ENCODE peak calls at places on chromosome 20, in six cellular contexts. J is right cardiac atrium, L is bronchial epithelial cell, N is HCEC 1CT, C is ascending aorta, P is activated T-cell treated with anti-CD3 and anti-CD28 coated beads for 24 hours. Q is an unnamed sample.

GRCh38 chr20:9635756-9636155 is 121.4 kb downstream of the LAMP5 start:
- DNase-seq in J (no peak), L (no peak), N (no peak), C (no peak), P (no peak), Q (no peak)

GRCh38 chr20:58818585-58819285 is 32.0 kb downstream of the GNAS-AS1 start:
- DNase-seq in J (no peak), L (peak; percentile 34), N (peak; percentile 33), C (no peak), P (peak; percentile 48), Q (peak; percentile 83)

GRCh38 chr20:6008254-6008653 is 45.6 kb downstream of the LRRN4 start:
- DNase-seq in J (peak; percentile 64), L (peak; percentile 98), N (peak; percentile 91), C (peak; percentile 83), P (no peak), Q (peak; percentile 85)

GRCh38 chr20:35502352-35502751 is 27.1 kb downstream of the C20orf173 start:
- DNase-seq in J (no peak), L (no peak), N (no peak), C (no peak), P (no peak), Q (no peak)

GRCh38 chr20:17508756-17509155 is 22.4 kb downstream of the BFSP1 start:
- DNase-seq in J (no peak), L (no peak), N (no peak), C (no peak), P (no peak), Q (no peak)

GRCh38 chr20:60395993-60396392 is 437.8 kb downstream of the CDH26 start:
- DNase-seq in J (no peak), L (no peak), N (no peak), C (no peak), P (no peak), Q (no peak)

GRCh38 chr20:44938637-44939036 is 21.6 kb downstream of the TOMM34 start:
- DNase-seq in J (no peak), L (peak; percentile 7), N (no peak), C (no peak), P (no peak), Q (peak; percentile 17)

GRCh38 chr20:39271205-39271604 is 309.1 kb downstream of the DHX35 start:
- DNase-seq in J (peak; percentile 37), L (no peak), N (no peak), C (no peak), P (no peak), Q (no peak)

GRCh38 chr20:47610247-47610944 is 108.7 kb downstream of the NCOA3 start:
- DNase-seq in J (peak; percentile 51), L (peak; percentile 83), N (peak; percentile 86), C (peak; percentile 84), P (peak; percentile 68), Q (peak; percentile 74)

GRCh38 chr20:53891306-53891894 is 179.0 kb downstream of the BCAS1 start:
- DNase-seq in J (no peak), L (peak; percentile 30), N (peak; percentile 91), C (no peak), P (no peak), Q (no peak)

GRCh38 chr20:36399147-36399968 is 93.2 kb downstream of the DLGAP4 start:
- DNase-seq in J (no peak), L (peak; percentile 43), N (peak; percentile 41), C (no peak), P (peak; percentile 7), Q (peak; percentile 50)

GRCh38 chr20:25296094-25297093 is 48.5 kb downstream of the PYGB start:
- DNase-seq in J (peak; percentile 51), L (no peak), N (peak; percentile 11), C (no peak), P (no peak), Q (peak; percentile 28)

GRCh38 chr20:49768204-49769124 is 44.2 kb upstream of the SLC9A8 start:
- DNase-seq in J (peak; percentile 54), L (peak; percentile 95), N (peak; percentile 79), C (peak; percentile 79), P (no peak), Q (peak; percentile 78)

GRCh38 chr20:32619586-32619985 is 34.5 kb upstream of the NOL4L start:
- DNase-seq in J (no peak), L (no peak), N (no peak), C (no peak), P (no peak), Q (no peak)

GRCh38 chr20:52805128-52805527 is 167.0 kb upstream of the TSHZ2 start:
- DNase-seq in J (no peak), L (no peak), N (no peak), C (no peak), P (no peak), Q (no peak)

GRCh38 chr20:34581341-34582189 is 23.0 kb downstream of the MAP1LC3A start:
- DNase-seq in J (peak; percentile 50), L (no peak), N (no peak), C (peak; percentile 64), P (no peak), Q (peak; percentile 77)

GRCh38 chr20:53678315-53678989 is 84.8 kb upstream of the ZNF217 start:
- DNase-seq in J (no peak), L (no peak), N (no peak), C (no peak), P (no peak), Q (no peak)

GRCh38 chr20:57560554-57561355 is at the start of gene PCK1:
- DNase-seq in J (peak; percentile 73), L (no peak), N (no peak), C (no peak), P (no peak), Q (peak; percentile 21)